ENCODE peak calls at places on chromosomes 13 and 19, in nine cellular contexts. R, K, Y, N, I, X, P, E and M are unnamed samples.
A peak's percentile ranks its signal among the peaks of the same experiment; 100 is the strongest.

GRCh38 chr13:51955841-51956603 is 55.2 kb downstream of the ATP7B start:
- DNase-seq in R (no peak), I (no peak), E (no peak), K (no peak), X (no peak), Y (peak; percentile 43), N (no peak), P (no peak), M (no peak)

GRCh38 chr13:114010401-114011101 is 36.7 kb upstream of the C13orf46 start:
- DNase-seq in R (no peak), E (no peak), I (no peak), K (no peak), N (no peak), Y (no peak), X (no peak), P (no peak), M (no peak)

GRCh38 chr19:13083008-13083404 is 19.7 kb downstream of the LYL1 start:
- DNase-seq in X (no peak), R (no peak), K (no peak), P (no peak), N (no peak), Y (no peak), I (no peak), E (no peak), M (no peak)

GRCh38 chr19:10112895-10113591 is 1.6 kb downstream of the P2RY11 start:
- DNase-seq in N (peak; percentile 34), Y (no peak), P (peak; percentile 31), I (peak; percentile 60), X (peak; percentile 23), R (no peak), K (peak; percentile 77), E (no peak), M (no peak)

GRCh38 chr13:107960301-107960700 is 255.0 kb downstream of the LIG4 start:
- DNase-seq in E (no peak), K (no peak), N (no peak), I (no peak), P (no peak), R (no peak), X (no peak), Y (no peak), M (no peak)

GRCh38 chr19:43618921-43619261 is 538 bp downstream of the ZNF428 start:
- DNase-seq in I (peak; percentile 64), R (no peak), N (no peak), P (no peak), K (no peak), E (no peak), X (no peak), Y (peak; percentile 50), M (no peak)

GRCh38 chr19:17436094-17436873 is 12.2 kb downstream of the TMEM221 start:
- DNase-seq in E (no peak), Y (no peak), N (no peak), P (no peak), R (no peak), I (no peak), K (no peak), X (no peak), M (no peak)

GRCh38 chr13:113933901-113934300 is 40.0 kb downstream of the C13orf46 start:
- DNase-seq in X (no peak), R (no peak), E (no peak), K (no peak), I (no peak), P (no peak), N (no peak), Y (no peak), M (no peak)

GRCh38 chr19:11729586-11729985 is 9.2 kb downstream of the ZNF823 start:
- DNase-seq in E (no peak), I (no peak), K (no peak), R (no peak), N (no peak), P (no peak), X (no peak), Y (no peak), M (no peak)

GRCh38 chr19:56155124-56155687 is 14.1 kb downstream of the ZNF444 start:
- DNase-seq in N (no peak), E (no peak), Y (no peak), K (peak; percentile 50), P (no peak), I (peak; percentile 27), X (no peak), R (no peak), M (no peak)

GRCh38 chr19:6250024-6250605 is 29.7 kb downstream of the MLLT1 start:
- DNase-seq in I (peak; percentile 27), N (no peak), R (no peak), E (no peak), P (peak; percentile 65), Y (no peak), X (no peak), K (no peak), M (no peak)

GRCh38 chr19:17286742-17287141 is 5.0 kb downstream of the ANKLE1 start:
- DNase-seq in N (no peak), X (no peak), E (no peak), R (no peak), K (no peak), Y (no peak), I (no peak), P (no peak), M (no peak)

GRCh38 chr19:35608250-35608649 is 4.3 kb upstream of the HAUS5 start:
- DNase-seq in R (no peak), X (no peak), N (no peak), K (no peak), P (no peak), Y (no peak), E (no peak), I (peak; percentile 13), M (no peak)

GRCh38 chr19:49155005-49155826 is at the start of gene HRC:
- DNase-seq in X (no peak), E (no peak), N (no peak), P (no peak), Y (no peak), K (peak; percentile 27), R (no peak), I (no peak), M (no peak)

GRCh38 chr19:34501339-34502320 is 20.1 kb downstream of the WTIP start:
- DNase-seq in E (peak; percentile 73), X (peak; percentile 81), I (peak; percentile 96), N (peak; percentile 91), K (peak; percentile 98), P (peak; percentile 85), Y (peak; percentile 31), R (peak; percentile 25), M (peak; percentile 56)

GRCh38 chr19:13154911-13155471 is 4.8 kb downstream of the IER2 start:
- DNase-seq in P (peak; percentile 69), X (peak; percentile 56), Y (no peak), E (peak; percentile 32), R (no peak), I (peak; percentile 80), N (peak; percentile 53), K (peak; percentile 96), M (peak; percentile 60)

GRCh38 chr13:107873908-107874307 is 341.4 kb downstream of the LIG4 start:
- DNase-seq in E (no peak), Y (no peak), R (no peak), P (no peak), X (no peak), N (no peak), I (no peak), K (no peak), M (no peak)

GRCh38 chr13:61880576-61881283 is 465.1 kb upstream of the PCDH20 start:
- DNase-seq in X (no peak), N (peak; percentile 5), I (no peak), R (no peak), Y (no peak), P (no peak), E (no peak), K (peak; percentile 58), M (no peak)

GRCh38 chr13:34942732-34943674 is 933 bp downstream of the NBEA start:
- DNase-seq in X (peak; percentile 36), E (no peak), R (no peak), P (no peak), I (no peak), N (peak; percentile 26), Y (no peak), K (peak; percentile 77), M (peak; percentile 20)

GRCh38 chr13:22017226-22017625 is 346.4 kb downstream of the FGF9 start:
- DNase-seq in P (no peak), X (no peak), N (no peak), Y (no peak), I (no peak), R (no peak), K (no peak), E (no peak), M (no peak)

GRCh38 chr13:34124912-34125311 is 307.0 kb downstream of the RFC3 start:
- DNase-seq in K (no peak), X (peak; percentile 95), E (no peak), I (no peak), P (no peak), N (no peak), R (no peak), Y (no peak), M (no peak)

GRCh38 chr19:47274071-47274890 is at the start of gene INAFM1:
- DNase-seq in N (peak; percentile 97), R (no peak), K (peak; percentile 95), E (peak; percentile 90), Y (peak; percentile 81), I (peak; percentile 96), P (peak; percentile 91), X (peak; percentile 91), M (peak; percentile 91)

GRCh38 chr13:36345438-36346221 is 564 bp downstream of the SPART start:
- DNase-seq in Y (no peak), P (peak; percentile 91), E (peak; percentile 83), R (peak; percentile 72), K (peak; percentile 80), N (peak; percentile 72), I (peak; percentile 91), X (peak; percentile 2), M (no peak)

GRCh38 chr19:33699754-33700407 is 78.1 kb downstream of the CHST8 start:
- DNase-seq in R (no peak), E (no peak), X (no peak), P (no peak), I (no peak), K (no peak), Y (no peak), N (no peak), M (no peak)

GRCh38 chr19:30116530-30116929 is 174.5 kb downstream of the URI1 start:
- DNase-seq in P (no peak), N (no peak), K (no peak), R (no peak), I (no peak), X (no peak), Y (no peak), E (no peak), M (no peak)

GRCh38 chr13:60369242-60369641 is 27.8 kb upstream of the TDRD3 start:
- DNase-seq in E (no peak), R (no peak), I (peak; percentile 20), Y (no peak), N (no peak), X (no peak), P (no peak), K (peak; percentile 11), M (no peak)

GRCh38 chr19:4722671-4723464 is 774 bp downstream of the DPP9 start:
- DNase-seq in Y (no peak), X (no peak), K (peak; percentile 27), P (peak; percentile 87), R (no peak), N (peak; percentile 21), I (peak; percentile 28), E (no peak), M (peak; percentile 4)